ENCODE peak calls at places on chromosomes 13 and 19, in four cellular contexts. V is lower leg skin, M is mucosa of descending colon, W is right cardiac atrium. J is an unnamed sample.

GRCh38 chr19:42111384-42111783 is 20.9 kb downstream of the POU2F2 start:
- DNase-seq in W (no peak), V (no peak), M (no peak), J (no peak)

GRCh38 chr19:48683349-48683748 is 10.5 kb upstream of the NTN5 start:
- DNase-seq in W (peak), M (no peak), V (no peak), J (no peak)

GRCh38 chr19:48796468-48797083 is 14.3 kb downstream of the BCAT2 start:
- DNase-seq in W (no peak), V (no peak), M (no peak), J (no peak)

GRCh38 chr19:7356899-7357627 is 8.3 kb downstream of the ARHGEF18 start:
- DNase-seq in M (peak), V (no peak), W (no peak), J (no peak)

GRCh38 chr13:112064222-112064621 is 2.7 kb upstream of the SOX1 start:
- DNase-seq in W (no peak), M (no peak), V (no peak), J (no peak)

GRCh38 chr13:109389892-109390345 is 396.5 kb downstream of the IRS2 start:
- DNase-seq in V (no peak), W (no peak), M (no peak), J (no peak)

GRCh38 chr19:28350673-28351072 is 862.3 kb downstream of the UQCRFS1 start:
- DNase-seq in M (no peak), W (no peak), V (no peak), J (no peak)

GRCh38 chr19:18533058-18533457 is 10.3 kb downstream of the FKBP8 start:
- DNase-seq in M (no peak), W (no peak), V (no peak), J (no peak)

GRCh38 chr13:31930901-31931522 is 100.6 kb upstream of the FRY start:
- DNase-seq in W (no peak), V (no peak), M (no peak), J (no peak)

GRCh38 chr19:41298327-41298964 is 11.5 kb upstream of the CCDC97 start:
- DNase-seq in W (peak), V (peak), M (peak), J (no peak)

GRCh38 chr19:53944933-53945332 is 17.8 kb upstream of the CACNG8 start:
- DNase-seq in M (no peak), W (no peak), V (no peak), J (no peak)

GRCh38 chr13:98014766-98015165 is 61.3 kb downstream of the IPO5 start:
- DNase-seq in M (no peak), W (no peak), V (no peak), J (no peak)

GRCh38 chr13:35824395-35824794 is 306.8 kb downstream of the DCLK1 start:
- DNase-seq in V (no peak), W (no peak), M (no peak), J (no peak)

GRCh38 chr19:20167020-20167644 is at the start of gene ZNF486:
- DNase-seq in W (peak), M (peak), V (peak), J (peak)

DNA sequence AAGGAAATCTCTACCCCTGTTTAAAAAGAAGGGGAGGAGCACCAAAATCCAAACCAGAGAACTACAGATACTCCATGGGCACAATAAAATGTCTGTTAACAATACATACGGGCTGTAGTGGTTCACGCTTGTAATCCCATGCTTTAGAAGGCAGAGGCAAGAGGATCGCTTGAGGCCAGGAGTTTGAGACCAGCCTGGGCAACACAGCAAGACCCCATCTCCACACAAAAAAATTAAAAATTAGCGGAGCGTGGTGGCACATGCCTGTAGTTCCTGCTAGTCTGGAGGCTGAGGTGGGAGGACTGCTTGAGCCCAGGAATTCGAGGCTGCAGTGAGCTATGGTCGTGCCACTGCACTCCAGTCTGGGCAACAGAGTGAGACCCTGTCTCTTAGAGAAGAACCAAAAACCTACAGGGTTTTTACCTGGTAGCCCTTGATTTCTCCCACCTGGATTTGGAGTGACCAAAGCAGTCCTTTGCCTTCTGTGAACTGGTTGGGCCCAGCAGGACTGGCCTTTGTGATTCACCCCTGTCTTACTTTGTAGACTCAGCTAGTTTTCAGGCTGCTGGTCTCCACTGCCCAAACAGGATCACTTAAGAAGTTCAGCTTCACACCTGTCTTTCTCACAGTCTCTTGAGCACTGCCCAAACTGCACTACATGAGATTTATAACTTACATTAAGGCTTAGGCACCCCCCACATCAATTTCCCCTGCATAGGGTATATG is 38.7 kb upstream of the FLT1 start:
- DNase-seq in M (no peak), V (no peak), W (no peak), J (no peak)
- H3K4me3 ChIP-seq in M (no peak), V (no peak), W (peak), J (no peak)

DNA sequence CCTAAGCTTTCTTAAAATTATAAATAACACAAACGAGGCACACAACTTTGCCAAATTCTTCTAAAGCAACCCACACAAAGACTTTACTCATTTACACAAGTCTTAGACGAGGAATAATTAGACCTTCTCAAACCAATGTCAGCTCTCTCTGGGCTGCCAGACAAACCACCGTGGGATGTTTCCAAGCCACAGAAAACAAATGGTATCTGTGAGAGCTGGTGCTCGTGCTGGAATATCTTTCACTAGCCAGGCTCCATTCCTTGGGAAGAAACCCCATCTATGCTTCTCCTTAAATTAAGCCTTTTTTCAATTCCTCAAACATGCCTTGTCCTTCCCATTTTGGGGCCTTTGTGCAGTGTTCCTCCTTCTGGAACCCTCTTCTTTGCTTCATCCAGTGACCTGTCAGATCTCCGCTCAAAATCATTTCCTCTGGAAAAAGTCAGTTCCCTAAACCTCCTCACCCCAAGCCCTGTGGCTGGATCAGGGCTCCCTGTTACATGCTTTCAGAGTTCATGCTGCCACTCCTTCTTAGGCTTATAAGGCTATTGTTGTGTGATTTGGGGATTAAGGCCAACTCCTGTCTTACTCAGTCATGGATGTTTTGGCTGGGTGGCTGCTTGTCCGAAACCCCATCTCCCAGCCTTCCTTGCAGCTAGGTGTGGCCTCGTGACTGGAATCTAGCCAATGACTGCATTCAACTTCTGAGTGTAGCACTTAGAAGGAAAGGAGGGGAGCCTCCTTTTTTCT is 64.2 kb upstream of the GTF2F2 start:
- DNase-seq in W (no peak), V (no peak), M (no peak), J (no peak)
- H3K4me3 ChIP-seq in W (no peak), V (no peak), M (no peak), J (no peak)

GRCh38 chr19:1860133-1860775 is 3.1 kb downstream of the KLF16 start:
- DNase-seq in V (no peak), M (peak), W (peak), J (peak)
- H3K4me3 ChIP-seq in V (no peak), M (no peak), W (no peak), J (peak)

GRCh38 chr13:45705145-45705695 is 3.1 kb downstream of the CBY2 start:
- DNase-seq in V (no peak), M (no peak), W (no peak), J (no peak)

GRCh38 chr13:45704211-45704739 is 2.2 kb downstream of the CBY2 start:
- DNase-seq in V (peak), M (no peak), W (no peak), J (no peak)

GRCh38 chr13:45702869-45703391 is 810 bp downstream of the CBY2 start:
- DNase-seq in W (no peak), M (no peak), V (peak), J (no peak)

GRCh38 chr13:45702088-45702487 is at the start of gene CBY2:
- DNase-seq in V (no peak), M (no peak), W (no peak), J (no peak)

GRCh38 chr13:45700971-45701900 is 884 bp upstream of the CBY2 start:
- DNase-seq in W (no peak), V (no peak), M (no peak), J (no peak)
- H3K4me3 ChIP-seq in W (no peak), V (no peak), M (no peak), J (no peak)

DNA sequence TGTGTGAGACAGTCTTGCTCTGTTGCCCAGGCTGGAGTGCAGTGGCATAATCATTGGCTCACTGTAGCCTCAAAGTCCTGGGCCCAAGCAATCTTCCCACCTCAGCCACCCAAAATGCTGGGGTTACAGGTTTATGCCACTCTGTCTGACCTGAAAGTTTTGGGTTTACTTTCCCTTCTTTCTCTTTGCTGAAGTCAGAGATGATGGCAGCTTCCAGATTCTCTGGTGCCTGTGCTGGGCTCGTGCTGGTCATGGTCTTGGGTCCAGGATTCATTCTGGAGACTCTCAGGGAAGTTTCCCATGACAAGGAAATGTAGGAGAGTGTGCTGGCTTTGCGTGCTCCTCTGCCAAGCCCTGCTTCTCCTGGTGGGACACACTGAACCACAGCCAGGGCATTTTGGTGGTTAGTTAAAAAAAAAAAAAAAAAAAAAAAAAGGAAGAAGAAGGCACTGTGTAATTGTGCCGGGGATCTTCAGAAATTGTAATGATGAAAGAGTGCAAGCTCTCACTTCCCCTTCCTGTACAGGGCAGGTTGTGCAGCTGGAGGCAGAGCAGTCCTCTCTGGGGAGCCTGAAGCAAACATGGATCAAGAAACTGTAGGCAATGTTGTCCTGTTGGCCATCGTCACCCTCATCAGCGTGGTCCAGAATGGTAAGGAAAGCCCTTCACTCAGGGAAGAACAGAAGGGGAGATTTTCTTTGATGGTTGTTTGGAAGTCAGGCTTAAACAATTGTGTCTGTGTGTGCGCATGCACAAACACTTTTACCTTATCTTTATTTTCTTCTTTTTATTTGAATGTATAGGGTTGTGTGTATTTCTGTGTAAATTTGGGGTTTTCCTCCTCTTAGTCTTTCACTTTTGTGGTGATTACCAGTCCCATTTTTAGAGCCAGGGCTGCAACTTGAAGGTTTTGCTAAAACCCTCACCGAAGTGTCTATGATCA is at the start of gene ALOX5AP:
- DNase-seq in M (no peak), V (no peak), W (no peak), J (no peak)
- H3K4me3 ChIP-seq in M (no peak), V (no peak), W (no peak), J (no peak)

DNA sequence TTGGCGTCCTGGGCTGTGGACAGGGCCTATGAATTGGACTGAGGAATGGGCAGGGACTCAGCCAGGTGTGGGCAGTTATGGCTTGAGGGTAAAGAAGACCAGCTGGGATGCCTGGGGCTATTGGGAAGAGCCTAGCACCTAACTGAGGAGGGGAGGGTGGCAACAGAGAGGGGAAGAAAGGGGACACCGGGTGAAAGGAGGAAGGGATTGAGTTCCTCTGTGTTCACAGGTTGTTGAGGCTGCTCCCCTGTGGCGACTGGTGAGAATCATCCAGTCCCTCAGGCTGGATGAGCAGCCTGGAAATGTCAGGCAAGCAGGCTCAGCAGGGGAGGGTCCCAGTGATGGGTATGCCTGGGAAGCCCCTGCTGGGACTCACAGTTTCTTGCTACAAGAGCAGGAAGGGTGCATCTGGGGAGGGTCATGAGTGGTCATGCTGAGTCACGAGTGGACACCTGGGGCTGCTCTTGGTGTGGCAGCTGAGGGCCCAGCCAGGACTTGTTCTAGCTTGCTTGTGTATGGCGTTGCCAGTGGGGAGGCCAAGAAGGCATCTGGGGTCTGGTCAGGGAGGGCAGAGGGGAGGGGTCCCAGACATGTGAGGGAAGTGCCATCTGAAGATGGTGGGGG is 1.4 kb downstream of the ZNF324 start:
- DNase-seq in W (no peak), V (no peak), M (no peak), J (no peak)
- H3K4me3 ChIP-seq in W (no peak), V (no peak), M (no peak), J (peak)

DNA sequence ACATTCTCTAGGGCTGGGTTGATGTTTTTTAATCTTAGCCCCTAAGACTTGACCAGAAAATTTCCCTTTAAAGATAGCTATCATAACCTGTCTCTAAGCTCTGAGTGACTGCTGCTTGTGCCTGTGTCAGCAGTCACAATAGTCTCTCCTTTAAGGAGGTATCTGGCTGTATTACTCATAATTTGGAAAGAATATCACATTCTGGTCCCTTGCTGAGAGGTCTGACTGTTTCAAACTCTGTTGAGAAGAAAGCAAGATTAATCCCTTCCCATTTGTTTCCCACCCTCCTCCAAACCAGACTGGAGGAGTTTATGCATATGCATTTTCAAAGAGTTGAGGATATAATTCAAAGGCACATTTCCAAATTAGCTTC is 2.3 kb downstream of the HTR2A start:
- DNase-seq in W (no peak), V (no peak), M (no peak), J (no peak)
- H3K4me3 ChIP-seq in W (peak), V (no peak), M (no peak), J (no peak)

GRCh38 chr13:106858910-106859309 is 291.0 kb upstream of the ARGLU1 start:
- DNase-seq in M (no peak), V (no peak), W (no peak), J (no peak)
- H3K4me3 ChIP-seq in M (no peak), V (no peak), W (no peak), J (no peak)

GRCh38 chr19:45632468-45633196 is 6.6 kb downstream of the EML2 start:
- DNase-seq in M (peak), W (peak), V (peak), J (peak)
- H3K4me3 ChIP-seq in M (no peak), W (no peak), V (no peak), J (no peak)